ENCODE peak calls at places on chromosomes 1 and 21, in four cellular contexts. One of them, this sample, is unnamed.

GRCh38 chr1:105399718-105400117 is 1650.0 kb downstream of the AMY1C start:
- DNase-seq in keratinocyte: no peak
- DNase-seq in osteoblast: no peak
- DNase-seq in pancreas: no peak
- DNase-seq in this sample: no peak

GRCh38 chr1:106910798-106911197 is 145.7 kb upstream of the PRMT6 start:
- DNase-seq in keratinocyte: no peak
- DNase-seq in osteoblast: no peak
- DNase-seq in pancreas: no peak
- DNase-seq in this sample: no peak

GRCh38 chr1:110513511-110513910 is 5.5 kb downstream of the KCNA10 start:
- DNase-seq in keratinocyte: no peak
- DNase-seq in osteoblast: no peak
- DNase-seq in pancreas: no peak
- DNase-seq in this sample: no peak

GRCh38 chr1:202130275-202130646 is 7.5 kb downstream of the GPR37L1 start:
- DNase-seq in keratinocyte: no peak
- DNase-seq in osteoblast: peak; percentile 87
- DNase-seq in pancreas: no peak
- DNase-seq in this sample: no peak

GRCh38 chr1:114610546-114611245 is 29.3 kb upstream of the BCAS2 start:
- DNase-seq in keratinocyte: peak; percentile 62
- DNase-seq in osteoblast: no peak
- DNase-seq in pancreas: no peak
- DNase-seq in this sample: no peak

GRCh38 chr1:73839922-73840321 is 358.1 kb downstream of the LRRIQ3 start:
- DNase-seq in keratinocyte: no peak
- DNase-seq in osteoblast: no peak
- DNase-seq in pancreas: no peak
- DNase-seq in this sample: no peak

GRCh38 chr1:226304291-226304955 is 4.5 kb downstream of the LIN9 start:
- DNase-seq in keratinocyte: no peak
- DNase-seq in osteoblast: no peak
- DNase-seq in pancreas: no peak
- DNase-seq in this sample: no peak

GRCh38 chr1:5949074-5949760 is 43.0 kb downstream of the NPHP4 start:
- DNase-seq in keratinocyte: no peak
- DNase-seq in osteoblast: peak; percentile 47
- DNase-seq in pancreas: no peak
- DNase-seq in this sample: no peak

GRCh38 chr1:207097871-207098324 is 6.1 kb upstream of the C4BPA start:
- DNase-seq in keratinocyte: no peak
- DNase-seq in osteoblast: no peak
- DNase-seq in pancreas: no peak
- DNase-seq in this sample: no peak

GRCh38 chr1:39976732-39977131 is 21.8 kb downstream of the MFSD2A start:
- DNase-seq in keratinocyte: no peak
- DNase-seq in osteoblast: no peak
- DNase-seq in pancreas: no peak
- DNase-seq in this sample: no peak

GRCh38 chr21:40139636-40140035 is 272.4 kb downstream of the PCP4 start:
- DNase-seq in keratinocyte: no peak
- DNase-seq in osteoblast: no peak
- DNase-seq in pancreas: no peak
- DNase-seq in this sample: no peak

GRCh38 chr1:202576816-202577215 is 133.4 kb downstream of the SYT2 start:
- DNase-seq in keratinocyte: no peak
- DNase-seq in osteoblast: peak; percentile 50
- DNase-seq in pancreas: no peak
- DNase-seq in this sample: no peak

GRCh38 chr1:47438321-47439150 is 692 bp downstream of the FOXD2 start:
- DNase-seq in keratinocyte: no peak
- DNase-seq in osteoblast: peak; percentile 66
- DNase-seq in pancreas: no peak
- DNase-seq in this sample: peak; percentile 37

GRCh38 chr1:4784761-4785160 is 130.4 kb downstream of the AJAP1 start:
- DNase-seq in keratinocyte: no peak
- DNase-seq in osteoblast: peak; percentile 30
- DNase-seq in pancreas: no peak
- DNase-seq in this sample: no peak

GRCh38 chr1:4787551-4787950 is 133.1 kb downstream of the AJAP1 start:
- DNase-seq in keratinocyte: no peak
- DNase-seq in osteoblast: no peak
- DNase-seq in pancreas: no peak
- DNase-seq in this sample: no peak

GRCh38 chr1:4781646-4782045 is 127.2 kb downstream of the AJAP1 start:
- DNase-seq in keratinocyte: no peak
- DNase-seq in osteoblast: no peak
- DNase-seq in pancreas: no peak
- DNase-seq in this sample: no peak

DNA sequence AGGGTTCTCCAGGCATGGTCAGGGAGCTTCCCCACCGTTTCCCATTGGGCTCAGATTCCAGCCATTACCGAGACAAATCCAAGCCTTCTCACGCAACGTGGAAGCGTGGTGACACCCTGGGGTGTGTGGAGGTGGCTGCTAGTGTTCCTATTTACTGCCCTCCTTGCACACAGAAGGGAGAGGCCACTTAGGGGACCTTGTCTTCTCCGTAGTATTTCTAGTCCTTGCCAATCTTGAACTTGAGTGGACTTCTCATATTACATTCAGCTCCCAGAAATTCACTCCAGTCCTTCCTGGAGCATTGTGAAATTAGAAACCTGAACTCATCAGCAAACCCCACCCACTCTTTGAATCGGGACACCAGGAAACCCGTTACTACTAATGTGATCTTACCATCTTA is 131.7 kb downstream of the AJAP1 start:
- DNase-seq in keratinocyte: no peak
- DNase-seq in osteoblast: no peak
- DNase-seq in pancreas: no peak
- DNase-seq in this sample: no peak
- H3K9me3 ChIP-seq in keratinocyte: no peaks in the 10 kb centered on the region
- H3K9me3 ChIP-seq in osteoblast: peaks cover 6% of the 10 kb centered on the region
- H3K9me3 ChIP-seq in pancreas: no peaks in the 10 kb centered on the region
- H3K9me3 ChIP-seq in this sample: no peaks in the 10 kb centered on the region

GRCh38 chr1:77925536-77925935 is 37.1 kb downstream of the NEXN start:
- DNase-seq in keratinocyte: no peak
- DNase-seq in osteoblast: no peak
- DNase-seq in pancreas: no peak
- DNase-seq in this sample: no peak
- H3K27me3 ChIP-seq in keratinocyte: no peaks in the 10 kb centered on the region
- H3K27me3 ChIP-seq in osteoblast: no peaks in the 10 kb centered on the region
- H3K27me3 ChIP-seq in pancreas: no peaks in the 10 kb centered on the region
- H3K27me3 ChIP-seq in this sample: no peaks in the 10 kb centered on the region

GRCh38 chr1:15159166-15159555 is 5.6 kb downstream of the TMEM51 start:
- DNase-seq in keratinocyte: no peak
- DNase-seq in osteoblast: no peak
- DNase-seq in pancreas: no peak
- DNase-seq in this sample: no peak
- H3K4me1 ChIP-seq in keratinocyte: peaks cover 22% of the 10 kb centered on the region
- H3K4me1 ChIP-seq in osteoblast: peaks cover 15% of the 10 kb centered on the region
- H3K4me1 ChIP-seq in pancreas: peaks cover 37% of the 10 kb centered on the region
- H3K4me1 ChIP-seq in this sample: peaks cover 10% of the 10 kb centered on the region

GRCh38 chr1:116389705-116390104 is 16.7 kb downstream of the ATP1A1 start:
- DNase-seq in keratinocyte: no peak
- DNase-seq in osteoblast: no peak
- DNase-seq in pancreas: no peak
- DNase-seq in this sample: no peak
- H3K9me3 ChIP-seq in keratinocyte: no peaks in the 10 kb centered on the region
- H3K9me3 ChIP-seq in osteoblast: no peaks in the 10 kb centered on the region
- H3K9me3 ChIP-seq in pancreas: no peaks in the 10 kb centered on the region
- H3K9me3 ChIP-seq in this sample: no peaks in the 10 kb centered on the region

GRCh38 chr1:168665975-168666374 is 63.0 kb downstream of the DPT start:
- DNase-seq in keratinocyte: no peak
- DNase-seq in osteoblast: peak; percentile 45
- DNase-seq in pancreas: no peak
- DNase-seq in this sample: no peak
- H3K27me3 ChIP-seq in keratinocyte: no peaks in the 10 kb centered on the region
- H3K27me3 ChIP-seq in osteoblast: no peaks in the 10 kb centered on the region
- H3K27me3 ChIP-seq in pancreas: no peaks in the 10 kb centered on the region
- H3K27me3 ChIP-seq in this sample: no peaks in the 10 kb centered on the region

GRCh38 chr21:36987845-36988244 is 18.7 kb upstream of the RIPPLY3 start:
- DNase-seq in keratinocyte: no peak
- DNase-seq in osteoblast: no peak
- DNase-seq in pancreas: no peak
- DNase-seq in this sample: no peak
- H3K4me1 ChIP-seq in keratinocyte: no peaks in the 10 kb centered on the region
- H3K4me1 ChIP-seq in osteoblast: peaks cover 9% of the 10 kb centered on the region
- H3K4me1 ChIP-seq in pancreas: no peaks in the 10 kb centered on the region
- H3K4me1 ChIP-seq in this sample: peaks cover 6% of the 10 kb centered on the region

GRCh38 chr1:177656598-177656997 is 313.3 kb downstream of the SEC16B start:
- DNase-seq in keratinocyte: no peak
- DNase-seq in osteoblast: no peak
- DNase-seq in pancreas: no peak
- DNase-seq in this sample: no peak

GRCh38 chr1:177659259-177659658 is 310.6 kb downstream of the SEC16B start:
- DNase-seq in keratinocyte: no peak
- DNase-seq in osteoblast: no peak
- DNase-seq in pancreas: no peak
- DNase-seq in this sample: no peak

GRCh38 chr1:177665935-177666334 is 303.9 kb downstream of the SEC16B start:
- DNase-seq in keratinocyte: no peak
- DNase-seq in osteoblast: no peak
- DNase-seq in pancreas: no peak
- DNase-seq in this sample: no peak

DNA sequence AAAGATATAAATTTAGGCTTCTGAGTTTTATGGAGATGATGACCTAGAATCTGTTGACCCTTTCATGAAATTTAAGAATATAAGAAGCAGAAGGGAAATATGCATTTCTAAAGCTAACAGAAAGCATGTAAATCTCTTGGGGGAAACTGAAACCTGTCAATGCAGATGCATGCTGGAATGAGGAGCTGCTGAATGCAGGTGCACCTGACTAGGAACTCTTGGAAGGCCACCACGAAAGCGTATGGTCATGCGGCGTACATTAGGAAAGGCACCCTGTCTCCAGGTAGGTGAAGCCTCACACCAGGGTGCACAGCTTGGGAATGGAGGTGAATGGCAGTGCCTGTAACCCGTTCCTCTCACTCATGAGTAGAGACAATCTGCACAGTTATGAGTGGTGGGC is 309.7 kb downstream of the SEC16B start:
- DNase-seq in keratinocyte: no peak
- DNase-seq in osteoblast: no peak
- DNase-seq in pancreas: no peak
- DNase-seq in this sample: no peak
- H3K9me3 ChIP-seq in keratinocyte: no peaks in the 10 kb centered on the region
- H3K9me3 ChIP-seq in osteoblast: no peaks in the 10 kb centered on the region
- H3K9me3 ChIP-seq in pancreas: no peaks in the 10 kb centered on the region
- H3K9me3 ChIP-seq in this sample: no peaks in the 10 kb centered on the region

This sample was measured in CD8-positive, alpha-beta T cell.